ENCODE peak calls at places on chromosomes 2 and 18, in eight cellular contexts. Q, T, M, Y, N, X, G and L are unnamed samples.

GRCh38 chr2:145157626-145158025 is 637.7 kb upstream of the ZEB2 start:
- DNase-seq in N (no peak), G (no peak), T (peak), M (no peak), Q (no peak), Y (no peak), X (no peak), L (no peak)

GRCh38 chr18:75533954-75534353 is 106.5 kb upstream of the SMIM21 start:
- DNase-seq in T (peak), M (no peak), N (no peak), X (no peak), Q (no peak), Y (no peak), G (no peak), L (no peak)

GRCh38 chr18:30967701-30968100 is 74.8 kb downstream of the DSC3 start:
- DNase-seq in Y (no peak), M (no peak), N (no peak), Q (no peak), X (no peak), T (no peak), G (no peak), L (no peak)

GRCh38 chr18:65415167-65415566 is 335.6 kb upstream of the CDH7 start:
- DNase-seq in X (no peak), Y (no peak), G (no peak), N (no peak), Q (no peak), M (no peak), T (no peak), L (no peak)

GRCh38 chr2:10926191-10926830 is 14.6 kb downstream of the KCNF1 start:
- DNase-seq in G (no peak), Y (no peak), T (peak), X (no peak), M (no peak), Q (no peak), N (no peak), L (no peak)

GRCh38 chr2:26848336-26849055 is 564 bp downstream of the DPYSL5 start:
- DNase-seq in M (peak), T (peak), G (peak), X (peak), Q (no peak), Y (no peak), N (no peak), L (no peak)

GRCh38 chr2:32330136-32330535 is 26.7 kb upstream of the BIRC6 start:
- DNase-seq in X (no peak), G (no peak), Y (no peak), T (no peak), N (no peak), M (no peak), Q (no peak), L (no peak)

GRCh38 chr2:218979846-218980738 is 4.9 kb downstream of the FEV start:
- DNase-seq in G (peak), Q (peak), N (peak), T (peak), M (peak), Y (peak), X (peak), L (peak)

GRCh38 chr2:61887684-61888303 is 662 bp downstream of the CCT4 start:
- DNase-seq in Q (no peak), N (peak), X (no peak), Y (peak), T (peak), G (no peak), M (no peak), L (no peak)

GRCh38 chr2:4420032-4420431 is 716.7 kb downstream of the DCDC2C start:
- DNase-seq in Q (no peak), N (no peak), Y (no peak), T (no peak), M (no peak), G (no peak), X (no peak), L (peak)

GRCh38 chr18:24791736-24792135 is 331.3 kb downstream of the HRH4 start:
- DNase-seq in Y (no peak), G (no peak), N (no peak), M (no peak), T (no peak), Q (no peak), X (peak), L (no peak)

GRCh38 chr2:134869941-134870736 is 31.7 kb downstream of the ACMSD start:
- DNase-seq in T (peak), M (peak), N (no peak), Q (no peak), G (no peak), Y (no peak), X (no peak), L (no peak)

GRCh38 chr2:3289526-3289925 is 88.1 kb downstream of the EIPR1 start:
- DNase-seq in Q (no peak), M (peak), X (no peak), N (no peak), T (no peak), Y (no peak), G (no peak), L (no peak)

GRCh38 chr18:8052237-8052701 is 485.2 kb downstream of the PTPRM start:
- DNase-seq in T (peak), G (no peak), Q (no peak), M (no peak), X (no peak), N (no peak), Y (no peak), L (peak)

GRCh38 chr2:205731521-205731965 is 49.2 kb downstream of the NRP2 start:
- DNase-seq in X (peak), Y (no peak), Q (no peak), M (no peak), T (peak), N (no peak), G (no peak), L (no peak)

DNA sequence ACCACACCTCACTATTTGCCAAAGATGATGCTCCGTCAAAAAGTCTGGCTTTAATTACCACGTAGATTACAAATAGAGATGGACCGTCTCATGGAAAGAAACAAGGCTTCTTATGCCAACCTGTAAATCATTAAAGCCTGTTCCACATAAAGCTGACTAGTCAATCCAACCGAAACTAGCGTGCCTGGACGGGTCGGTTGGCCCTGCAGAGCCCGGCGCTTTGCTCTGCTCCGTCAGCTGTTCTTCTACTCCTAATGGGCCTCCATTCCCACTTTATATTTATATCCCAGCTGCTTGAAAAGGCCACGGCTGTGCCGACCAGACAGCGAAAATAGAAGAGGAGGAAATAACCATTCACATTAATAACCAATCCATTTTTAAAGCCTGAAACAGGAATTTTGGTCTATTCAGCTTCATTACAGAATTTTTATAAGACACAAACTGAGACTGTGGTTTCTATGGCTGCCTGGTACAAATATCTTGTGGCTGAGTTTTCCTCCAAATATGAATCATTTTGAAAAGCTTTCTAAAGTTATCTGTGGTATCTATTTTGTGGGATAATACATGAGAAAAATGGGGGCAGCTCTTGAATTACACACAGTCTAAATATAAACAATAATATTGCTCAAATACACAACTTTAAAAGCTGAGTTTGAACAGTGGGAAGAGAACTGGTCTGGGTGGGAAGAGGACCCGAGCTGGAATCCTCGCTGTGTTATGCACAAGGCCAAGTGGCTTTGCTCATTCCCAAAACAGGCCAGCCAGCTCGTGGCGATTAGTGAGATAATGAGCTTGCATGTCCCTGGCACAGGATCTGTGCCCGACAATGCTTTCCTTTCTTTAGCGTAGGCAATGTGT is 10.4 kb upstream of the FAM124B start:
- DNase-seq in Y (no peak), X (peak), N (no peak), Q (no peak), T (peak), M (no peak), G (no peak), L (no peak)
- H3K4me3 ChIP-seq in Y (no peak), X (no peak), N (no peak), Q (no peak), T (peak), M (no peak), G (no peak), L (no peak)

GRCh38 chr2:191145769-191146471 is 4.9 kb downstream of the STAT4 start:
- DNase-seq in G (no peak), X (no peak), Q (no peak), M (no peak), Y (no peak), N (no peak), T (no peak), L (no peak)
- H3K4me3 ChIP-seq in G (no peak), X (no peak), Q (no peak), M (no peak), Y (no peak), N (no peak), T (no peak), L (no peak)

DNA sequence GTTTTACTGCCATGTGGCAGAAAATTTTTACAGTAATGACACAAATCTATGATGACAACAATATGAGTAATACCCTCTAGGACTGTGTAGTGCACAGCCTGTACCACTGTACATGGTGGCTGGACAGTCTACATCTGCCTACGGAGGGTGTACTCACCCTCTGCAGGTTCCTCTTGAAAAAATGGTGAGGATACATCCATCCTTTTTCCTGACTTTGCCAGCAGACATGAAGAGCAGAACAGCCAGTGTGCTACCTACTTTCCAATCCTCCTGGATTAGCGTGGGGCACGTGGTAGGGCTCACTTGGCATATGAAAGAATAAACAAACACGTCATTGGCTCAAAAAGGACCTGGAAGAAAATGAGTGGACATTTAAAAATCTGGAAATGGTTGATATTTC is 62.6 kb downstream of the TRPM8 start:
- DNase-seq in T (peak), N (no peak), G (no peak), X (no peak), Y (no peak), M (no peak), Q (no peak), L (no peak)
- H3K4me3 ChIP-seq in T (no peak), N (no peak), G (no peak), X (no peak), Y (no peak), M (no peak), Q (no peak), L (no peak)

GRCh38 chr2:150477347-150477746 is 10.1 kb downstream of the RND3 start:
- DNase-seq in Q (no peak), M (no peak), Y (no peak), N (no peak), T (peak), X (peak), G (no peak), L (no peak)
- H3K4me3 ChIP-seq in Q (no peak), M (peak), Y (no peak), N (no peak), T (peak), X (peak), G (no peak), L (no peak)

GRCh38 chr2:23661276-23662050 is 265.5 kb downstream of the ATAD2B start:
- DNase-seq in M (peak), T (peak), X (no peak), G (no peak), Q (no peak), N (no peak), Y (no peak), L (peak)

GRCh38 chr2:23664069-23664788 is 262.7 kb downstream of the ATAD2B start:
- DNase-seq in N (no peak), Q (no peak), X (no peak), M (peak), Y (no peak), T (no peak), G (no peak), L (no peak)

GRCh38 chr2:23663730-23664005 is 263.3 kb downstream of the ATAD2B start:
- DNase-seq in M (no peak), X (no peak), Y (no peak), T (peak), G (no peak), N (no peak), Q (no peak), L (no peak)

GRCh38 chr2:23662466-23662865 is 264.5 kb downstream of the ATAD2B start:
- DNase-seq in X (no peak), Y (no peak), T (no peak), N (no peak), M (peak), Q (no peak), G (no peak), L (no peak)

DNA sequence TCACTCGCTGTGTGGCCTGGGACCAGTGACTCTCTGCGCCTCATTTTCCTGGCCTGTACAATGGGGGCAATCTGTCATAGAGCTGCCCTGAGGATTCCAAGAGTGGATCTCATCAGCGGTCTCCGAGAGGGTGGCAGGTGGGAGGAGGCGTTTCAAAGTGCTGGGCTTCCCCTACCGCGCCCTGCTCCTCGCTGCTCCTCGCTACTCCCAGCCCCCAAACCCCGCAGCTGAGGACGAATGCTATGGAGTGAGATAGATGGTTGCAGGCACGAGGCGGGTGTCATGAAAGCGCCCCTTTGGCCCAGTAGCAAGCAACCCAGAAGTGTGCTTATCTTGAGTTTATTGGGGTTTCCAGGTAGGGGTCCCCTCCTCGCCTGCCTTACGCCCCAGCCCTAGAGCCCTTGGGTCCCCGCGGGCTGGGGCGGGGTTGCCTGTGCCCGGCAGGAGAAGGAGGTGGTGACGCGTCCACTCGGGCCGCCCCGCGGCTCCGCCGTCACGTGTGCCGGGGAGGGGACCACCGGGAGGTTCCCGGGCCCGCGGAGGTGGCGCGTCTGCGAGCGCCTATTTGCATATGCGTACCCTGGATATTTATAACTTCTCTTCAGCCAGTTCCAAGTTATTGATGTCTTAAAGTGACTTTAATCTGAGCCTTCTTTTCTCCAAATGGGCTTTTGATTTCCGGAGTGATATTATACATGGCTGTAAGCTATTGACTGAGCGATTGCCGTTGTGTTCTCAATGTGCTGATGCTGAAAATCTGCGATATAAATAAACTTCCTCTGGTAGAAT is 263.8 kb downstream of the ATAD2B start:
- DNase-seq in T (peak), G (no peak), X (no peak), M (peak), Y (no peak), Q (no peak), N (no peak), L (no peak)
- H3K4me3 ChIP-seq in T (peak), G (no peak), X (no peak), M (peak), Y (no peak), Q (no peak), N (peak), L (no peak)